ENCODE peak calls at places on chromosome 2, in seven cellular contexts. J is GM23248, Y is astrocyte, N is mesendoderm, M is OCI-LY7, B is HCT116, U is K562. F is an unnamed sample.

GRCh38 chr2:172560721-172561120 is 4.8 kb downstream of the PDK1 start:
- DNase-seq in J (peak; percentile 9), Y (no peak), N (no peak), M (no peak), B (no peak), U (no peak), F (no peak)

GRCh38 chr2:212083492-212083891 is 455.1 kb downstream of the ERBB4 start:
- DNase-seq in J (no peak), Y (no peak), N (no peak), M (no peak), B (no peak), U (no peak), F (no peak)

GRCh38 chr2:130872276-130873125 is 35.8 kb downstream of the ARHGEF4 start:
- DNase-seq in J (no peak), Y (no peak), N (no peak), M (no peak), B (no peak), U (no peak), F (no peak)

GRCh38 chr2:241965931-241966412 is 96.4 kb downstream of the RTP5 start:
- DNase-seq in J (peak; percentile 94), Y (peak; percentile 98), N (peak; percentile 84), M (peak; percentile 76), B (peak; percentile 71), U (peak; percentile 63), F (peak; percentile 85)

GRCh38 chr2:120298173-120298835 is 45.7 kb downstream of the RALB start:
- DNase-seq in J (peak; percentile 71), Y (peak; percentile 79), N (no peak), M (no peak), B (no peak), U (peak; percentile 55), F (no peak)

GRCh38 chr2:112712903-112713584 is 7.8 kb upstream of the NT5DC4 start:
- DNase-seq in J (peak; percentile 93), Y (peak; percentile 72), N (no peak), M (no peak), B (no peak), U (peak; percentile 75), F (no peak)

GRCh38 chr2:54606393-54606973 is 117.0 kb upstream of the EML6 start:
- DNase-seq in J (peak; percentile 63), Y (no peak), N (no peak), M (no peak), B (no peak), U (no peak), F (no peak)

GRCh38 chr2:28691774-28692281 is 59.8 kb upstream of the PPP1CB start:
- DNase-seq in J (peak; percentile 46), Y (peak; percentile 71), N (peak; percentile 76), M (no peak), B (no peak), U (no peak), F (no peak)

GRCh38 chr2:227164745-227165350 is 424 bp downstream of the COL4A3 start:
- DNase-seq in J (peak; percentile 36), Y (no peak), N (peak; percentile 46), M (peak; percentile 63), B (no peak), U (no peak), F (peak; percentile 59)

GRCh38 chr2:226411727-226412360 is 387.8 kb downstream of the IRS1 start:
- DNase-seq in J (peak; percentile 42), Y (peak; percentile 74), N (peak; percentile 15), M (no peak), B (peak; percentile 93), U (no peak), F (no peak)

GRCh38 chr2:37555457-37555856 is 116.0 kb downstream of the CDC42EP3 start:
- DNase-seq in J (no peak), Y (no peak), N (no peak), M (peak; percentile 16), B (no peak), U (no peak), F (peak; percentile 80)

GRCh38 chr2:206323486-206323885 is 49.0 kb downstream of the ZDBF2 start:
- DNase-seq in J (no peak), Y (no peak), N (peak; percentile 50), M (no peak), B (peak; percentile 8), U (no peak), F (no peak)

GRCh38 chr2:170514140-170514539 is 201.0 kb upstream of the SP5 start:
- DNase-seq in J (no peak), Y (no peak), N (no peak), M (no peak), B (no peak), U (no peak), F (no peak)

GRCh38 chr2:174339971-174340399 is 5.2 kb downstream of the SP9 start:
- DNase-seq in J (no peak), Y (no peak), N (peak; percentile 54), M (no peak), B (no peak), U (no peak), F (no peak)

GRCh38 chr2:36296798-36297197 is 58.8 kb upstream of the CRIM1 start:
- DNase-seq in J (no peak), Y (no peak), N (peak; percentile 14), M (no peak), B (no peak), U (no peak), F (no peak)

GRCh38 chr2:190333395-190333794 is 10.0 kb upstream of the INPP1 start:
- DNase-seq in J (no peak), Y (no peak), N (no peak), M (no peak), B (no peak), U (no peak), F (no peak)

DNA sequence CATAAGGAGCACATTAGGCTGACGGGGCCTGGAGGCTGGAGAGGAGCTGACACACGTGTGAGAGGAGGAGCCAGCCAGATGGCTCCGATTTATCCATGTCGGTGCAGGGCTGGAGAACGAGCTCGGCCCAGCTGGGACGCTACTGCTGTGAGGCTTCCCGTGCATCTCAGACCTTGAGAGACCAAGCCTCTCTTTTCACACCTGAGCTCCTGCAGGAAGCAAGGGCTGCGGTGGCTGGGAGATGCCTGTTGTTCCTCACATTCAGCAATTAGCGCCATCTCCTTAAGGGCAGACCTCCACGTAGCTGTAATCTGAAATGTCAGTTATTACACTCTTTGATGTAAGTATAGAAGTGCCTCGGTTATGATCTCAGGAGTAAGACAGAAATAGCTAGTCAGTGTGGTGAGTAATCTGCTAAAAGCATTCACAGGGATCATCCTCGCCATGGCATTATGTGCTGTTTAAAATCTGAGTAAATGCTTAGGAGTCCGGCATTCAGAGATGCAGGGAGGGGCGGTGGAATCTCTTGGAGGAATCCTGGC is 107.9 kb downstream of the PRKCE start:
- DNase-seq in J (peak; percentile 94), Y (peak; percentile 71), N (peak; percentile 69), M (no peak), B (no peak), U (no peak), F (no peak)
- H3K4me3 ChIP-seq in J (peak overlapping the region; percentile 53), Y (no peak overlapping the region), N (no peak overlapping the region), M (no peak overlapping the region), B (no peak overlapping the region), U (no peak overlapping the region), F (no peak overlapping the region)

GRCh38 chr2:218286570-218287459 is 5.5 kb downstream of the TMBIM1 start:
- DNase-seq in J (peak; percentile 98), Y (peak; percentile 95), N (peak; percentile 98), M (peak; percentile 78), B (peak; percentile 88), U (peak; percentile 81), F (peak; percentile 75)

GRCh38 chr2:218284106-218284811 is 8.0 kb downstream of the TMBIM1 start:
- DNase-seq in J (peak; percentile 94), Y (peak; percentile 76), N (no peak), M (no peak), B (no peak), U (peak; percentile 55), F (no peak)

GRCh38 chr2:218282173-218282991 is 9.9 kb downstream of the TMBIM1 start:
- DNase-seq in J (peak; percentile 89), Y (peak; percentile 64), N (no peak), M (no peak), B (no peak), U (no peak), F (no peak)

GRCh38 chr2:218281449-218281848 is 10.9 kb downstream of the TMBIM1 start:
- DNase-seq in J (peak; percentile 63), Y (no peak), N (no peak), M (no peak), B (no peak), U (no peak), F (no peak)

GRCh38 chr2:218285604-218286003 is 6.7 kb downstream of the TMBIM1 start:
- DNase-seq in J (peak; percentile 93), Y (peak; percentile 53), N (no peak), M (no peak), B (no peak), U (no peak), F (no peak)
- H3K79me2 ChIP-seq in J (peaks cover 91% of the 10 kb centered on the region), Y (peaks cover 74% of the 10 kb centered on the region), N (peaks cover 2% of the 10 kb centered on the region), M (peaks cover 57% of the 10 kb centered on the region), B (peaks cover 81% of the 10 kb centered on the region), U (peaks cover 88% of the 10 kb centered on the region), F (no peaks in the 10 kb centered on the region)

DNA sequence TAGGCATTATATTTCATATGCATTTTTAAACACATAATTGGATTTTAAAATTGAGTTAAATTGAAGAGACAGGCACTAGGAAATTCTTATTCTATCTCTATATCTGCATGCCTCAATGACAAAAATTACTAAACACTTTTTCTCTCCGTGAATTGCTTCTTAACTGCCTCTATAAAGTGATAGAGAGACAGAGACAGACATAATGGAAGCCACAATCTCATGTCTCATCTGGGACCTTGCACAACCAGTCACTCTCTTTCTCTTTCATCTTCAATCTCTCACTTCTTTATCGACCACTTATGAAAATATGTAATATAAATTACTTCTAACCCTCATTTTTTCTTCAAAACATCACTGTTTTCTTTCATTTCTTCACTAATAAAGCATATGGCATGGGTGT is 238.9 kb upstream of the ZNF804A start:
- DNase-seq in J (no peak), Y (no peak), N (no peak), M (no peak), B (no peak), U (no peak), F (no peak)
- H3K4me3 ChIP-seq in J (no peak overlapping the region), Y (no peak overlapping the region), N (no peak overlapping the region), M (no peak overlapping the region), B (no peak overlapping the region), U (no peak overlapping the region), F (no peak overlapping the region)

DNA sequence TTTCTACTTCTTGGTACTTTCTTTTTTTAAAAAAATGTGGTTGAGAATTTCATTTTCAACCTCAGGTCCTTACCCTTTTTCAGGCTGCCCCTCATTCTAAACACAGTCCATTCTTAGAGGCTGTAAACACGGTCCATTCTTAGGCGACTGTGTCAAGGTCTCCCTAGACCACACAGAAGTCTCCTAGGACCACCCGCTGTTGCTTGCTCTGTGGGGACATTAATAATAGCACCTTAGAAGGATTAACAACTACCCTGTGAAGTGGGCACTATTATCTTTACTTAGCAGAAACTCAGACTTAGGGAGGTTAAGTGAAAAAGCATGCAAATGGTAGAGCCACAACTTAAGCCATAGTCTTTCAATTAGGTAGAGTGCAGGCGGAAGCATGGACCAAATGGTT is 91.7 kb downstream of the RBMS1 start:
- DNase-seq in J (no peak), Y (no peak), N (peak; percentile 66), M (no peak), B (no peak), U (no peak), F (no peak)
- H3K79me2 ChIP-seq in J (peaks cover 100% of the 10 kb centered on the region), Y (peaks cover 100% of the 10 kb centered on the region), N (peaks cover 67% of the 10 kb centered on the region), M (peaks cover 56% of the 10 kb centered on the region), B (peaks cover 41% of the 10 kb centered on the region), U (no peaks in the 10 kb centered on the region), F (no peaks in the 10 kb centered on the region)

GRCh38 chr2:65064728-65065552 is 8.7 kb downstream of the CEP68 start:
- DNase-seq in J (peak; percentile 96), Y (peak; percentile 90), N (peak; percentile 74), M (peak; percentile 88), B (no peak), U (peak; percentile 56), F (peak; percentile 93)
- H3K4me3 ChIP-seq in J (peak overlapping the region; percentile 58), Y (no peak overlapping the region), N (no peak overlapping the region), M (peak overlapping the region; percentile 43), B (no peak overlapping the region), U (no peak overlapping the region), F (peak overlapping the region; percentile 29)

GRCh38 chr2:235613671-235614070 is 119.8 kb downstream of the AGAP1 start:
- DNase-seq in J (no peak), Y (no peak), N (no peak), M (no peak), B (no peak), U (no peak), F (no peak)
- H3K79me2 ChIP-seq in J (peaks cover 80% of the 10 kb centered on the region), Y (peaks cover 29% of the 10 kb centered on the region), N (peaks cover 3% of the 10 kb centered on the region), M (no peaks in the 10 kb centered on the region), B (peaks cover 90% of the 10 kb centered on the region), U (peaks cover 76% of the 10 kb centered on the region), F (no peaks in the 10 kb centered on the region)